ENCODE peak calls at places on chromosomes 4 and X, in five cellular contexts. G, T, M, Y and C are unnamed samples.

GRCh38 chr4:25838526-25838925 is 24.3 kb downstream of the SEL1L3 start:
- DNase-seq in G (no peak), T (no peak), M (no peak), Y (no peak), C (no peak)

GRCh38 chr4:117467404-117467803 is 382.0 kb upstream of the TRAM1L1 start:
- DNase-seq in G (no peak), T (no peak), M (no peak), Y (no peak), C (no peak)

GRCh38 chr4:122766353-122766705 is 33.8 kb downstream of the BBS12 start:
- DNase-seq in G (no peak), T (no peak), M (no peak), Y (no peak), C (no peak)

GRCh38 chrX:78104447-78105176 is 564 bp downstream of the PGK1 start:
- DNase-seq in G (peak), T (peak), M (peak), Y (no peak), C (no peak)

GRCh38 chr4:87188063-87188462 is 32.4 kb downstream of the KLHL8 start:
- DNase-seq in G (no peak), T (no peak), M (no peak), Y (no peak), C (no peak)

GRCh38 chr4:1991087-1991486 is 17.7 kb downstream of the NELFA start:
- DNase-seq in G (no peak), T (no peak), M (peak), Y (no peak), C (no peak)

GRCh38 chr4:41455215-41455614 is 82.7 kb upstream of the LIMCH1 start:
- DNase-seq in G (no peak), T (no peak), M (no peak), Y (no peak), C (no peak)

GRCh38 chr4:146959692-146960091 is 14.0 kb upstream of the TTC29 start:
- DNase-seq in G (no peak), T (no peak), M (no peak), Y (no peak), C (no peak)

GRCh38 chrX:109886122-109886761 is 116.7 kb upstream of the TMEM164 start:
- DNase-seq in G (peak), T (peak), M (peak), Y (no peak), C (no peak)

GRCh38 chr4:80201326-80202151 is 4.2 kb downstream of the PRDM8 start:
- DNase-seq in G (no peak), T (no peak), M (no peak), Y (no peak), C (no peak)

GRCh38 chr4:21830272-21830671 is 118.3 kb downstream of the KCNIP4 start:
- DNase-seq in G (no peak), T (no peak), M (no peak), Y (no peak), C (no peak)

GRCh38 chr4:39908284-39908683 is 69.4 kb downstream of the PDS5A start:
- DNase-seq in G (no peak), T (no peak), M (no peak), Y (no peak), C (no peak)

GRCh38 chr4:188008377-188008776 is 12.8 kb downstream of the ZFP42 start:
- DNase-seq in G (no peak), T (no peak), M (no peak), Y (no peak), C (no peak)
- TF ChIP-seq SIN3A in G (no peak), T (no peak), M (no peak), Y (no peak), C (no peak)

GRCh38 chr4:658031-658667 is 15.9 kb downstream of the ATP5ME start:
- DNase-seq in G (no peak), T (no peak), M (no peak), Y (no peak), C (no peak)
- TF ChIP-seq GABPA in G (no peak), T (no peak), M (no peak), Y (no peak), C (no peak)

GRCh38 chrX:38400401-38400910 is 48.1 kb downstream of the OTC start:
- DNase-seq in G (no peak), T (no peak), M (no peak), Y (no peak), C (no peak)

GRCh38 chrX:38409289-38409688 is 56.9 kb downstream of the OTC start:
- DNase-seq in G (no peak), T (no peak), M (no peak), Y (no peak), C (no peak)

DNA sequence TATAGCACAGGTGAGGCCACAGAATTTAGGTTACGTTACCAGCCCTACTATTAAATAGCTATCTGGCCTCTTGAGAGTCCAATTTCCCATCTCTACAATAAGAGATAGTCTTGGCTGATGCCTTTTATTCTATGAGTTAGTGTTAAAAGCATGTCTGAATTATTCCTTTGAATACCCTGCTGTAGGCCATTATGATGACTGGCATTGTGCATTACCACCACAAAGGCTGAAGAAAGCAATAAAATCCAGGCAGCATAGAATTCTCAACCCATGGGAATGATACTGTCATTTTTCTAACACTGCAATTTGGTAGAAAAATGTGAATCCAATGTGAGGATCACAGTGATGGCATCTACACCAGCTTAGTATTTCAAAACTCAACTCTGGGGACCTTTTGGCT is 51.4 kb downstream of the OTC start:
- DNase-seq in G (no peak), T (no peak), M (no peak), Y (no peak), C (no peak)
- TF ChIP-seq SIN3A in G (no peak), T (no peak), M (no peak), Y (no peak), C (no peak)

GRCh38 chrX:8960809-8961413 is 73.0 kb downstream of the FAM9B start:
- DNase-seq in G (no peak), T (no peak), M (no peak), Y (no peak), C (no peak)
- TF ChIP-seq GABPA in G (no peak), T (no peak), M (no peak), Y (no peak), C (no peak)

GRCh38 chrX:51893931-51894696 is 691 bp downstream of the MAGED1 start:
- DNase-seq in G (no peak), T (no peak), M (peak), Y (no peak), C (no peak)
- TF ChIP-seq SIN3A in G (no peak), T (no peak), M (no peak), Y (no peak), C (no peak)

GRCh38 chr4:7703669-7704068 is 236.0 kb downstream of the AFAP1 start:
- DNase-seq in G (peak), T (no peak), M (no peak), Y (no peak), C (no peak)

GRCh38 chr4:7704625-7705024 is 235.0 kb downstream of the AFAP1 start:
- DNase-seq in G (no peak), T (no peak), M (no peak), Y (no peak), C (no peak)

GRCh38 chr4:7704091-7704490 is 235.6 kb downstream of the AFAP1 start:
- DNase-seq in G (no peak), T (no peak), M (no peak), Y (no peak), C (no peak)

GRCh38 chr4:7705602-7706001 is 234.1 kb downstream of the AFAP1 start:
- DNase-seq in G (no peak), T (no peak), M (no peak), Y (no peak), C (no peak)

DNA sequence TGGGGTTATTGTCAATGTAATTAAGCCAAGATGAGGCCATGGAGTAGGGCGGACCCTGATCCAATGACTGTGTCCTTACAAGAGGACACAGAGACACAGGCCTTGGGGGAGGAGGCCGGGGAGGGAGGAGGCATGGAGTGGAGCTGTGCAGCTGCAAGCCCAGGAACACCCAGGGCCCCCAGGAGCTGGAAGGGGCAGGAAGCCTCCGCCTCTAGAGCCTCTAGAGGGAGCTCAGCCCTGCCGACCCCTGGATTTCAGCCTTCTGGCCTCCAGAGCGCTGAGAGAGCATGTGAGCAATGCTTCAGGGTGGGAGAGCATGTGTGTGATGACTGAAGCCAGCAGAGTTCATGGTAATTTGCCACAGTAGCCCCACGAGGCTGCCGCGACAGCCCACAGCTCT is 234.6 kb downstream of the AFAP1 start:
- DNase-seq in G (peak), T (no peak), M (no peak), Y (no peak), C (no peak)
- TF ChIP-seq GABPA in G (no peak), T (no peak), M (no peak), Y (no peak), C (no peak)

DNA sequence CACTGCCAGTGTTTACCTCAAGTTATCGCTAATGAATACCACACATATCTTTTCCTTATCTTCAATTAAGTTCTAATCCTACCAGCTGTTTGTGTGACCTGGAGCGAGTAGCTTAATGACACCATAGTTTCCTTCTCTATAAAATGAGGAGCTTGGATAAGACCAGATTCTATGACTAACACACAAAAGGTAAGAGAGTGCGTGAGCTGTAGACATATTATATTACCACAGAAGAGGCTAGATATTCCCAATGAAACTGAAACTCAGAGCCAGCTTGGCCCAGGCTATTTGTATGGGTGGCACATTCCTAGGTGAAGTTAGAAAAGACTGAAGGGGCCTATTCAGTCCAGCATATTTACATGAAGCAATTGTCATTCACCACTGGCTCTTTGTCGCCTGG is 30.2 kb downstream of the ASB5 start:
- DNase-seq in G (no peak), T (no peak), M (no peak), Y (no peak), C (no peak)
- TF ChIP-seq SIN3A in G (no peak), T (no peak), M (no peak), Y (no peak), C (no peak)

GRCh38 chrX:9844936-9845573 is 58.8 kb downstream of the SHROOM2 start:
- DNase-seq in G (no peak), T (no peak), M (no peak), Y (no peak), C (no peak)

GRCh38 chrX:9846631-9847030 is 60.4 kb downstream of the SHROOM2 start:
- DNase-seq in G (no peak), T (no peak), M (no peak), Y (no peak), C (no peak)

GRCh38 chrX:9845574-9845948 is 59.3 kb downstream of the SHROOM2 start:
- DNase-seq in G (peak), T (no peak), M (no peak), Y (no peak), C (no peak)

GRCh38 chrX:9847071-9847470 is 60.8 kb downstream of the SHROOM2 start:
- DNase-seq in G (peak), T (no peak), M (no peak), Y (no peak), C (no peak)

DNA sequence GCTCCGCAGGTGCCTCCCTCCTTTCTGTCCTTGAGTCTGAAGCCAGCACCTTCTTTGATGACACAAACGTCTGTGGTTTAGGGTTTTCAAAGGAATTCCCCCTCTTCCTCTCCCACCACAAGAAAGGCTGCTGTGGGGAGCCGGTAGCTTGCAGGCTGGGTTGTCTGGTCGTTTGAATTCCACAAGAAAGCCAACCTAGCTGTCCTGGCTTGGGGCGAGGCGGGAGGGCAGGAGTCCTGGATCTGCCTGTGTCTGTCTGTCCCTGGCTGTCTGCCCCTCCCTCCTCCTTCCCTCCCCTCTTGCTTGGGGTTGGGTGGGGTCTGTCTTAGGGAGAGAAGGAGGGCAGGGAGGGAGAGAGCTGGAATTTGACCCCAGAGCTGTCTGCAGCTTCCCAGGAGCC is 56.3 kb downstream of the SHROOM2 start:
- DNase-seq in G (no peak), T (no peak), M (no peak), Y (no peak), C (no peak)
- TF ChIP-seq GABPA in G (no peak), T (no peak), M (no peak), Y (no peak), C (no peak)

DNA sequence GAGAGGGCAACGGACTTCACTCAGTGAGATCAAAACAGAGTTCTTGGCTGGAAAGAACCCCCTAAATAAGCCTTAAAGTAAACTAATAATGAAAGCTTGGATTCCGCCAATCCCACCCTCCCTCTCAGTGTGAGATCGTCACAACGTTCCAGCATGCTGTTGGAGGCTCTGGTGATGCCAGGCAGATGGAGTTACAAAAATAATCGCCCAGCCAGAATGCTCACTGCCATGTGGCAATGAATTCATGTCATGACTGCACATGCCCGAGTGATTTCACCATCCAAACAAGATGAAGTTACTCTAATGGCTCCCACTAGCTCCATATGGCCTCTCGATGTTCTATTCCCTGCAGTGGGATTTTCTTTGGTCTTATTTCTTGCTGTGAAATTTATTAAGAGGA is 248.0 kb downstream of the SPATA18 start:
- DNase-seq in G (no peak), T (no peak), M (no peak), Y (no peak), C (no peak)
- TF ChIP-seq SIN3A in G (no peak), T (no peak), M (no peak), Y (no peak), C (no peak)

GRCh38 chr4:24392613-24393012 is 191.7 kb downstream of the DHX15 start:
- DNase-seq in G (no peak), T (no peak), M (no peak), Y (no peak), C (no peak)

GRCh38 chr4:24396988-24397387 is 187.4 kb downstream of the DHX15 start:
- DNase-seq in G (no peak), T (no peak), M (no peak), Y (no peak), C (no peak)

GRCh38 chr4:24395937-24396336 is 188.4 kb downstream of the DHX15 start:
- DNase-seq in G (no peak), T (no peak), M (no peak), Y (no peak), C (no peak)

GRCh38 chr4:24394041-24394440 is 190.3 kb downstream of the DHX15 start:
- DNase-seq in G (no peak), T (no peak), M (no peak), Y (no peak), C (no peak)
- TF ChIP-seq GABPA in G (no peak), T (no peak), M (no peak), Y (no peak), C (no peak)